ENCODE peak calls at places on chromosomes 7 and 10, in ten cellular contexts. S is omental fat pad, T is RPMI8226, X is IMR-90, G is ELR, D is T-helper 9 cell, J is KBM-7, P is renal cortical epithelial cell, I is GM10248, H is NCI-H1417 treated with DMSO at 0.1 percent for 48 hours. A is an unnamed sample.

GRCh38 chr10:109374215-109374614 is 549.1 kb downstream of the XPNPEP1 start:
- DNase-seq in T (no peak), D (no peak), P (peak), S (no peak), H (no peak), X (peak), G (peak), I (no peak), J (no peak), A (peak)

GRCh38 chr7:644381-645305 is 81.9 kb upstream of the DNAAF5 start:
- DNase-seq in J (no peak), P (no peak), X (no peak), S (no peak), G (no peak), D (no peak), T (no peak), H (no peak), I (no peak), A (peak)

GRCh38 chr7:120272896-120273475 is at the start of gene KCND2:
- DNase-seq in T (no peak), P (no peak), H (no peak), S (no peak), G (peak), J (no peak), I (peak), D (no peak), X (no peak), A (peak)

GRCh38 chr7:81611040-81611439 is 158.8 kb downstream of the HGF start:
- DNase-seq in P (no peak), J (no peak), X (no peak), G (no peak), T (no peak), H (no peak), I (no peak), S (no peak), D (no peak), A (no peak)

GRCh38 chr10:95480901-95481491 is 80.2 kb downstream of the SORBS1 start:
- DNase-seq in G (no peak), X (no peak), H (no peak), T (no peak), I (no peak), D (no peak), P (peak), J (no peak), S (no peak), A (no peak)

GRCh38 chr10:113585949-113586348 is 33.1 kb downstream of the HABP2 start:
- DNase-seq in D (no peak), P (peak), T (no peak), I (no peak), G (peak), H (no peak), J (no peak), S (no peak), X (no peak), A (no peak)

GRCh38 chr10:123995461-123996131 is 97.8 kb downstream of the CHST15 start:
- DNase-seq in P (peak), D (no peak), J (peak), S (peak), I (peak), H (no peak), X (peak), T (peak), G (peak), A (peak)

GRCh38 chr7:47337531-47337930 is 244.4 kb downstream of the TNS3 start:
- DNase-seq in P (no peak), D (no peak), J (no peak), T (no peak), G (peak), H (no peak), I (peak), S (no peak), X (no peak), A (peak)

GRCh38 chr10:968546-969199 is 19.6 kb upstream of the GTPBP4 start:
- DNase-seq in I (no peak), T (no peak), D (no peak), H (no peak), G (no peak), S (no peak), J (no peak), X (no peak), P (no peak), A (no peak)

GRCh38 chr10:58700576-58700975 is 187.9 kb downstream of the BICC1 start:
- DNase-seq in H (no peak), G (peak), D (no peak), S (no peak), T (no peak), P (no peak), X (no peak), I (no peak), J (no peak), A (no peak)

GRCh38 chr10:86690231-86690630 is 21.9 kb downstream of the LDB3 start:
- DNase-seq in G (no peak), J (no peak), I (no peak), T (no peak), X (no peak), S (no peak), D (no peak), P (no peak), H (no peak), A (no peak)

GRCh38 chr10:94287331-94287730 is 75.4 kb downstream of the NOC3L start:
- DNase-seq in P (no peak), G (no peak), T (no peak), D (no peak), X (no peak), S (no peak), H (no peak), J (no peak), I (no peak), A (no peak)

GRCh38 chr7:125605241-125605640 is 675.6 kb upstream of the POT1 start:
- DNase-seq in H (no peak), S (no peak), P (peak), X (no peak), T (no peak), I (no peak), D (no peak), J (peak), G (peak), A (peak)

GRCh38 chr7:158885624-158886023 is 29.3 kb downstream of the DYNC2I1 start:
- DNase-seq in S (no peak), D (no peak), T (peak), G (peak), I (no peak), J (peak), H (no peak), P (peak), X (peak), A (no peak)

GRCh38 chr10:71529203-71529537 is 132.4 kb downstream of the CDH23 start:
- DNase-seq in H (no peak), D (no peak), J (no peak), X (no peak), S (no peak), P (no peak), T (no peak), G (no peak), I (no peak), A (no peak)

GRCh38 chr7:86574006-86574405 is 69.7 kb upstream of the GRM3 start:
- DNase-seq in G (no peak), D (no peak), S (no peak), J (no peak), H (no peak), X (no peak), I (no peak), P (no peak), T (no peak), A (no peak)

GRCh38 chr10:71213127-71213616 is 802 bp downstream of the UNC5B start:
- DNase-seq in X (peak), D (no peak), H (peak), I (no peak), P (peak), S (no peak), G (peak), J (peak), T (peak), A (no peak)

GRCh38 chr7:100602889-100603696 is 930 bp downstream of the PCOLCE start:
- DNase-seq in X (peak), J (no peak), H (no peak), S (no peak), T (peak), G (peak), I (no peak), D (no peak), P (no peak), A (no peak)

GRCh38 chr10:114350751-114351150 is 53.6 kb downstream of the AFAP1L2 start:
- DNase-seq in D (no peak), G (no peak), T (no peak), P (peak), S (no peak), J (no peak), H (no peak), X (no peak), I (no peak), A (no peak)

GRCh38 chr7:4668510-4668847 is 13.6 kb upstream of the FOXK1 start:
- DNase-seq in D (no peak), T (no peak), H (no peak), J (no peak), X (no peak), I (no peak), G (no peak), P (no peak), S (no peak), A (no peak)

GRCh38 chr7:36473454-36474282 is 84.0 kb downstream of the ANLN start:
- DNase-seq in G (peak), H (no peak), J (peak), T (peak), I (no peak), S (no peak), X (no peak), P (no peak), D (no peak), A (peak)

GRCh38 chr7:51162724-51163329 is 153.8 kb downstream of the COBL start:
- DNase-seq in I (peak), P (peak), D (peak), G (peak), J (peak), S (peak), X (peak), T (peak), H (no peak), A (peak)

GRCh38 chr7:92739091-92739490 is 97.3 kb downstream of the CDK6 start:
- DNase-seq in H (no peak), P (no peak), I (no peak), D (no peak), T (no peak), X (no peak), J (no peak), G (no peak), S (no peak), A (no peak)

GRCh38 chr7:108079291-108080057 is 50.7 kb downstream of the LAMB4 start:
- DNase-seq in P (peak), T (no peak), I (no peak), G (peak), J (no peak), S (no peak), D (no peak), X (peak), H (no peak), A (peak)

GRCh38 chr10:113499066-113499465 is 53.8 kb upstream of the HABP2 start:
- DNase-seq in D (no peak), H (no peak), T (no peak), X (no peak), P (no peak), G (no peak), S (no peak), J (peak), I (no peak), A (no peak)

GRCh38 chr7:6448943-6449543 is 1.3 kb upstream of the DAGLB start:
- DNase-seq in D (no peak), P (no peak), H (no peak), J (no peak), G (no peak), X (no peak), T (no peak), I (no peak), S (no peak), A (no peak)

GRCh38 chr10:79331709-79332108 is 15.6 kb upstream of the PPIF start:
- DNase-seq in I (peak), S (no peak), H (no peak), J (peak), P (peak), D (peak), X (peak), G (peak), T (no peak), A (peak)

GRCh38 chr10:96034625-96035024 is 8.8 kb upstream of the CCNJ start:
- DNase-seq in S (no peak), T (no peak), X (no peak), J (no peak), G (no peak), P (no peak), D (no peak), I (no peak), H (no peak), A (no peak)

GRCh38 chr7:150845471-150845870 is 6.8 kb upstream of the AOC1 start:
- DNase-seq in I (no peak), J (peak), P (peak), X (no peak), H (no peak), S (no peak), T (no peak), D (no peak), G (no peak), A (no peak)

GRCh38 chr7:93910076-93910994 is 4.0 kb downstream of the GNGT1 start:
- DNase-seq in H (no peak), T (no peak), D (no peak), J (no peak), X (peak), S (no peak), G (peak), I (no peak), P (peak), A (peak)

GRCh38 chr10:42976353-42977031 is 100.4 kb upstream of the RET start:
- DNase-seq in S (peak), T (no peak), H (no peak), P (no peak), J (no peak), D (no peak), G (no peak), I (no peak), X (no peak), A (no peak)

GRCh38 chr10:50063100-50063499 is 4.7 kb upstream of the WASHC2A start:
- DNase-seq in D (no peak), I (peak), P (no peak), X (no peak), J (no peak), G (no peak), H (no peak), T (no peak), S (no peak), A (no peak)

GRCh38 chr10:96511044-96511945 is 2.4 kb downstream of the TLL2 start:
- DNase-seq in G (peak), P (peak), X (peak), S (no peak), T (peak), H (no peak), I (peak), J (peak), D (no peak), A (no peak)

GRCh38 chr10:71939304-71939703 is 24.9 kb upstream of the CHST3 start:
- DNase-seq in S (no peak), D (no peak), I (no peak), G (no peak), P (no peak), T (no peak), H (no peak), X (no peak), J (no peak), A (no peak)

GRCh38 chr7:134946260-134946659 is 40.0 kb upstream of the AGBL3 start:
- DNase-seq in D (no peak), G (no peak), X (peak), I (no peak), H (no peak), S (no peak), T (no peak), J (no peak), P (no peak), A (no peak)

GRCh38 chr7:48083114-48083830 is 5.8 kb upstream of the UPP1 start:
- DNase-seq in J (no peak), P (peak), D (no peak), T (no peak), G (peak), S (no peak), H (no peak), X (peak), I (no peak), A (peak)

GRCh38 chr7:17301491-17302101 is 3.1 kb downstream of the AHR start:
- DNase-seq in T (peak), P (peak), G (peak), I (no peak), D (peak), X (peak), J (peak), S (peak), H (no peak), A (no peak)